ENCODE peak calls at places on chromosomes 7 and 10, in six cellular contexts. One of them, this sample, is unnamed.

GRCh38 chr10:73590881-73591577 is at the start of gene USP54:
- DNase-seq in upper lobe of right lung: no peak
- DNase-seq in neuronal stem cell: peak
- DNase-seq in mesendoderm: peak
- DNase-seq in suprapubic skin: no peak
- DNase-seq in spleen: no peak
- DNase-seq in this sample: peak

GRCh38 chr7:106243893-106244292 is 40.9 kb downstream of the NAMPT start:
- DNase-seq in upper lobe of right lung: no peak
- DNase-seq in neuronal stem cell: no peak
- DNase-seq in mesendoderm: peak
- DNase-seq in suprapubic skin: no peak
- DNase-seq in spleen: no peak
- DNase-seq in this sample: no peak

GRCh38 chr10:103476046-103476768 is 2.8 kb downstream of the CALHM3 start:
- DNase-seq in upper lobe of right lung: no peak
- DNase-seq in neuronal stem cell: no peak
- DNase-seq in mesendoderm: peak
- DNase-seq in suprapubic skin: no peak
- DNase-seq in spleen: no peak
- DNase-seq in this sample: no peak

GRCh38 chr7:84614821-84615506 is 420.4 kb upstream of the SEMA3A start:
- DNase-seq in upper lobe of right lung: no peak
- DNase-seq in neuronal stem cell: no peak
- DNase-seq in mesendoderm: no peak
- DNase-seq in suprapubic skin: no peak
- DNase-seq in spleen: no peak
- DNase-seq in this sample: no peak

GRCh38 chr10:86755740-86756510 is 494 bp upstream of the BMPR1A start:
- DNase-seq in upper lobe of right lung: peak
- DNase-seq in neuronal stem cell: peak
- DNase-seq in mesendoderm: peak
- DNase-seq in suprapubic skin: peak
- DNase-seq in spleen: peak
- DNase-seq in this sample: peak

GRCh38 chr10:113007343-113007771 is 57.3 kb downstream of the TCF7L2 start:
- DNase-seq in upper lobe of right lung: no peak
- DNase-seq in neuronal stem cell: no peak
- DNase-seq in mesendoderm: peak
- DNase-seq in suprapubic skin: no peak
- DNase-seq in spleen: no peak
- DNase-seq in this sample: no peak

GRCh38 chr10:100982916-100983830 is 4.1 kb downstream of the MRPL43 start:
- DNase-seq in upper lobe of right lung: no peak
- DNase-seq in neuronal stem cell: no peak
- DNase-seq in mesendoderm: no peak
- DNase-seq in suprapubic skin: peak
- DNase-seq in spleen: peak
- DNase-seq in this sample: no peak

GRCh38 chr7:13829914-13830603 is 159.4 kb downstream of the ETV1 start:
- DNase-seq in upper lobe of right lung: no peak
- DNase-seq in neuronal stem cell: no peak
- DNase-seq in mesendoderm: no peak
- DNase-seq in suprapubic skin: no peak
- DNase-seq in spleen: no peak
- DNase-seq in this sample: no peak

GRCh38 chr7:124257638-124258308 is 224.9 kb upstream of the TMEM229A start:
- DNase-seq in upper lobe of right lung: no peak
- DNase-seq in neuronal stem cell: no peak
- DNase-seq in mesendoderm: no peak
- DNase-seq in suprapubic skin: no peak
- DNase-seq in spleen: no peak
- DNase-seq in this sample: no peak

GRCh38 chr7:74569501-74570075 is 87.9 kb upstream of the GTF2I start:
- DNase-seq in upper lobe of right lung: no peak
- DNase-seq in neuronal stem cell: no peak
- DNase-seq in mesendoderm: no peak
- DNase-seq in suprapubic skin: no peak
- DNase-seq in spleen: no peak
- DNase-seq in this sample: no peak

GRCh38 chr7:131057015-131057518 is 270.6 kb upstream of the MKLN1 start:
- DNase-seq in upper lobe of right lung: no peak
- DNase-seq in neuronal stem cell: no peak
- DNase-seq in mesendoderm: no peak
- DNase-seq in suprapubic skin: no peak
- DNase-seq in spleen: no peak
- DNase-seq in this sample: no peak

GRCh38 chr7:50281680-50282445 is 22.7 kb upstream of the IKZF1 start:
- DNase-seq in upper lobe of right lung: peak
- DNase-seq in neuronal stem cell: no peak
- DNase-seq in mesendoderm: no peak
- DNase-seq in suprapubic skin: no peak
- DNase-seq in spleen: peak
- DNase-seq in this sample: no peak

GRCh38 chr10:484441-484924 is 205.0 kb downstream of the DIP2C start:
- DNase-seq in upper lobe of right lung: peak
- DNase-seq in neuronal stem cell: no peak
- DNase-seq in mesendoderm: no peak
- DNase-seq in suprapubic skin: no peak
- DNase-seq in spleen: peak
- DNase-seq in this sample: no peak

GRCh38 chr10:121495719-121496118 is 102.5 kb downstream of the FGFR2 start:
- DNase-seq in upper lobe of right lung: peak
- DNase-seq in neuronal stem cell: no peak
- DNase-seq in mesendoderm: peak
- DNase-seq in suprapubic skin: no peak
- DNase-seq in spleen: no peak
- DNase-seq in this sample: no peak
- H3K27ac ChIP-seq in upper lobe of right lung: no peak
- H3K27ac ChIP-seq in neuronal stem cell: no peak
- H3K27ac ChIP-seq in mesendoderm: no peak
- H3K27ac ChIP-seq in suprapubic skin: no peak
- H3K27ac ChIP-seq in spleen: no peak
- H3K27ac ChIP-seq in this sample: peak

DNA sequence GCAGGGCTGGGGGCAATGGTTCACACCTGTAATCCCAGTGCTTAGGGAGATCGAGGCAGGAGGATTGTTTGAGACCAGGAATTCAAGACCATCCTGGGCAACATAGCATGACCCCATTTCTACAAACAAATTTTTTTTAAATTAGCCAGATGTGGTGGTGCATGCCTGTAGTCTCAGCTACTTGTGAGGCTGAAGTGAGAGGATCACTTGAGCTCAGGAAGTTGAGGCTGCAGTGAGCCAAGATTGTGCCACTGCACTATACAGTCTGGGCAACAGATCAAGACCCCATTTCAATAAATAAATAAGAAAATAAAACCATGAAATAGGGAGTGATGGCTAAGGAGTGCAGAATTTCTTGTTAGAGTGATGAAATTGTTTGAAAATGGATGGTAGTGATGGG is 8.9 kb downstream of the GRID2IP start:
- DNase-seq in upper lobe of right lung: no peak
- DNase-seq in neuronal stem cell: no peak
- DNase-seq in mesendoderm: no peak
- DNase-seq in suprapubic skin: no peak
- DNase-seq in spleen: no peak
- DNase-seq in this sample: no peak
- H3K27ac ChIP-seq in upper lobe of right lung: no peak
- H3K27ac ChIP-seq in neuronal stem cell: no peak
- H3K27ac ChIP-seq in mesendoderm: no peak
- H3K27ac ChIP-seq in suprapubic skin: no peak
- H3K27ac ChIP-seq in spleen: no peak
- H3K27ac ChIP-seq in this sample: no peak

GRCh38 chr10:58267713-58268453 is at the start of gene IPMK:
- DNase-seq in upper lobe of right lung: peak
- DNase-seq in neuronal stem cell: peak
- DNase-seq in mesendoderm: peak
- DNase-seq in suprapubic skin: peak
- DNase-seq in spleen: peak
- DNase-seq in this sample: peak
- H3K27ac ChIP-seq in upper lobe of right lung: peak
- H3K27ac ChIP-seq in neuronal stem cell: peak
- H3K27ac ChIP-seq in mesendoderm: peak
- H3K27ac ChIP-seq in suprapubic skin: peak
- H3K27ac ChIP-seq in spleen: peak
- H3K27ac ChIP-seq in this sample: peak

DNA sequence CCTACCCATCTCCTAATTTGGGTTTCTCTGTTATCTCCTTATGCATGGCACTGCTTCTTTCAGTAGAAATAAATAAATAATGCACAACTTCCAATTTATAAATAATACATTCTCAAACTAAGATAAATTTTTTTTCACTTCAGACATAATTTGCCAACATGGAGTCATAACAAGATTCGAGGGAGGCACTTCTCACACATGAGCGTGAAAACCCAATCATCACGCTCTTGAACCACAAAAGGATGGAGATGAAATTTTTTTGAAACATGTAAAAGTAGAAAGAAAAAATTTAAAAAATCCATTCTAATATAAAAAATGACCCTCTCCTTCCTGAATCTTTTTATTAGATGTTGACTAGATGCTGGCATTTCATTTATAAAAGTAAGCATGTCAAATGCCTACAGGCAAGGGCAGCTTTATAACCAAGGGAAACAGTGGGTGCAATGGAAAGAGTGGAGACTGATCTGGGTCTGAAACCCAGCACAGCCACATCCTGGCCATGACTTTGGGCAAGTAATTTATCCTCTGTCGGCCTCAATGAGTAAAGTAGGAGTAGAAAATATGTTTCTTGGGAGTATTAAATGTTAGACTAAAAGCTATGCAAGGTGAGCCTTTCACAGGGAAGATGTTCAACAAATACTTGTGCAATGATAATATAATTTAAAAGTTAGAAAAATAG is 185.0 kb downstream of the STK31 start:
- DNase-seq in upper lobe of right lung: no peak
- DNase-seq in neuronal stem cell: no peak
- DNase-seq in mesendoderm: no peak
- DNase-seq in suprapubic skin: no peak
- DNase-seq in spleen: no peak
- DNase-seq in this sample: no peak
- H3K27ac ChIP-seq in upper lobe of right lung: no peak
- H3K27ac ChIP-seq in neuronal stem cell: no peak
- H3K27ac ChIP-seq in mesendoderm: no peak
- H3K27ac ChIP-seq in suprapubic skin: no peak
- H3K27ac ChIP-seq in spleen: no peak
- H3K27ac ChIP-seq in this sample: no peak

DNA sequence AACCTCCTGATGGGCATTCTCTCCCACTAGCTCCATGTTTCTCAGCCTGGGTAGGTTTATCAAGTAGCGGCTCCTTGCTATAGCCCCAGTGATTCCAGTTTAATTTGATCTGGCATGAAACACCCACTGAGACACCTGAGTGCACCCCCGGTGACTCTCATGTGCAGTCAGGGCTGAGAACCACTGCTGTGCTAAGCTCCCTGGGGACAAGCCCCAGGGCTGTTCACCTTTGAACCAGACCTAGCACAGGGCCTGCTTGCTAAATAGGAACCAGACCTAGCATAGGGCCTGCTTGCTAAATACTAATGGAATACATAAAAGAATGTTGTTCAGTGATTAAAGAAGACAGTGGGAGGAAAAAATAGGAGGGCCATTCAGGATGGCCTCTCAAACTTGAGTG is 167.6 kb downstream of the JAZF1 start:
- DNase-seq in upper lobe of right lung: no peak
- DNase-seq in neuronal stem cell: no peak
- DNase-seq in mesendoderm: no peak
- DNase-seq in suprapubic skin: no peak
- DNase-seq in spleen: no peak
- DNase-seq in this sample: no peak
- H3K27ac ChIP-seq in upper lobe of right lung: no peak
- H3K27ac ChIP-seq in neuronal stem cell: no peak
- H3K27ac ChIP-seq in mesendoderm: no peak
- H3K27ac ChIP-seq in suprapubic skin: no peak
- H3K27ac ChIP-seq in spleen: no peak
- H3K27ac ChIP-seq in this sample: no peak

GRCh38 chr7:82594665-82595064 is 151.1 kb upstream of the CACNA2D1 start:
- DNase-seq in upper lobe of right lung: no peak
- DNase-seq in neuronal stem cell: peak
- DNase-seq in mesendoderm: peak
- DNase-seq in suprapubic skin: no peak
- DNase-seq in spleen: no peak
- DNase-seq in this sample: no peak
- H3K27ac ChIP-seq in upper lobe of right lung: no peak
- H3K27ac ChIP-seq in neuronal stem cell: peak
- H3K27ac ChIP-seq in mesendoderm: peak
- H3K27ac ChIP-seq in suprapubic skin: no peak
- H3K27ac ChIP-seq in spleen: no peak
- H3K27ac ChIP-seq in this sample: no peak

This sample was measured in substantia nigra.